ENCODE peak calls at places on chromosomes 2 and 18, in six cellular contexts. I, M, Y, L, O and C are unnamed samples.

GRCh38 chr2:70785137-70785911 is 5.1 kb downstream of the FIGLA start:
- DNase-seq in I (no peak), M (peak), Y (no peak), L (peak), O (peak), C (no peak)

GRCh38 chr2:100957971-100958653 is 44.0 kb upstream of the RPL31 start:
- DNase-seq in I (no peak), M (no peak), Y (peak), L (no peak), O (peak), C (no peak)

GRCh38 chr2:84435331-84436081 is 23.6 kb downstream of the SUCLG1 start:
- DNase-seq in I (no peak), M (no peak), Y (peak), L (no peak), O (peak), C (no peak)

GRCh38 chr2:73292906-73293533 is 328 bp downstream of the EGR4 start:
- DNase-seq in I (no peak), M (peak), Y (no peak), L (no peak), O (no peak), C (no peak)

GRCh38 chr2:240991378-240992263 is 6.8 kb upstream of the SNED1 start:
- DNase-seq in I (peak), M (no peak), Y (peak), L (no peak), O (peak), C (peak)

GRCh38 chr2:64779117-64779690 is 125.5 kb upstream of the SERTAD2 start:
- DNase-seq in I (no peak), M (no peak), Y (peak), L (no peak), O (peak), C (no peak)

GRCh38 chr2:177625744-177626655 is 233.4 kb downstream of the AGPS start:
- DNase-seq in I (no peak), M (peak), Y (no peak), L (peak), O (peak), C (no peak)

GRCh38 chr18:13382990-13383821 is 164.6 kb downstream of the LDLRAD4 start:
- DNase-seq in I (no peak), M (no peak), Y (no peak), L (no peak), O (no peak), C (no peak)

GRCh38 chr2:101883860-101884259 is 107.9 kb upstream of the IL1R2 start:
- DNase-seq in I (no peak), M (peak), Y (peak), L (no peak), O (peak), C (no peak)

GRCh38 chr2:37090019-37090477 is 5.7 kb downstream of the GPATCH11 start:
- DNase-seq in I (no peak), M (no peak), Y (no peak), L (no peak), O (no peak), C (no peak)

GRCh38 chr2:28507806-28508764 is 12.2 kb downstream of the PLB1 start:
- DNase-seq in I (no peak), M (no peak), Y (peak), L (no peak), O (peak), C (no peak)

GRCh38 chr2:12051831-12052230 is 305.4 kb downstream of the LPIN1 start:
- DNase-seq in I (no peak), M (no peak), Y (peak), L (no peak), O (peak), C (no peak)

GRCh38 chr2:85496481-85496880 is 42.5 kb upstream of the MAT2A start:
- DNase-seq in I (no peak), M (no peak), Y (no peak), L (no peak), O (no peak), C (no peak)

GRCh38 chr2:236607471-236608307 is 38.1 kb downstream of the ACKR3 start:
- DNase-seq in I (no peak), M (no peak), Y (peak), L (no peak), O (peak), C (no peak)

GRCh38 chr2:46849080-46849715 is 66.4 kb downstream of the MCFD2 start:
- DNase-seq in I (no peak), M (no peak), Y (peak), L (no peak), O (peak), C (no peak)

GRCh38 chr2:44291281-44292248 is 16.3 kb downstream of the SLC3A1 start:
- DNase-seq in I (no peak), M (no peak), Y (peak), L (no peak), O (peak), C (no peak)

GRCh38 chr2:230668184-230668938 is 44.3 kb upstream of the CAB39 start:
- DNase-seq in I (no peak), M (no peak), Y (peak), L (no peak), O (peak), C (no peak)

GRCh38 chr2:38601463-38602135 is 1.1 kb downstream of the HNRNPLL start:
- DNase-seq in I (no peak), M (no peak), Y (peak), L (no peak), O (peak), C (no peak)

GRCh38 chr2:1985571-1985970 is 241.3 kb upstream of the PXDN start:
- DNase-seq in I (no peak), M (no peak), Y (no peak), L (no peak), O (no peak), C (no peak)

GRCh38 chr2:237315170-237315880 is 98.6 kb downstream of the COL6A3 start:
- DNase-seq in I (no peak), M (no peak), Y (peak), L (no peak), O (peak), C (peak)

GRCh38 chr2:45394216-45394615 is 216.9 kb downstream of the SRBD1 start:
- DNase-seq in I (no peak), M (no peak), Y (no peak), L (no peak), O (no peak), C (no peak)

GRCh38 chr2:127158614-127159290 is 51.8 kb upstream of the BIN1 start:
- DNase-seq in I (no peak), M (no peak), Y (no peak), L (no peak), O (no peak), C (no peak)

GRCh38 chr2:61469424-61470121 is 1.3 kb downstream of the USP34 start:
- DNase-seq in I (no peak), M (no peak), Y (peak), L (no peak), O (peak), C (no peak)

GRCh38 chr2:191036365-191036764 is 22.4 kb upstream of the STAT1 start:
- DNase-seq in I (no peak), M (no peak), Y (no peak), L (no peak), O (no peak), C (no peak)